ENCODE peak calls at places on chromosome 18, in five cellular contexts. One of them, this sample, is unnamed.
A peak's percentile ranks its signal among the peaks of the same experiment; 100 is the strongest.

GRCh38 chr18:58456625-58457024 is 172.3 kb downstream of the ALPK2 start:
- DNase-seq in MCF 10A: no peak
- DNase-seq in activated T-cell treated with anti-CD3 and anti-CD28 coated beads, Interleukin-2, amount 50 U/mL, for 72 hours: no peak
- DNase-seq in ACHN: no peak
- DNase-seq in stimulated activated CD4-positive, alpha-beta T cell treated with anti-CD3 and anti-CD28 coated beads, Interleukin-1b, Interleukin-23, amount 100 ng/mL, for 1 hour: no peak
- DNase-seq in this sample: no peak

GRCh38 chr18:3262234-3263171 is 570 bp downstream of the MYL12B start:
- DNase-seq in MCF 10A: no peak
- DNase-seq in activated T-cell treated with anti-CD3 and anti-CD28 coated beads, Interleukin-2, amount 50 U/mL, for 72 hours: peak; percentile 46
- DNase-seq in ACHN: peak; percentile 50
- DNase-seq in stimulated activated CD4-positive, alpha-beta T cell treated with anti-CD3 and anti-CD28 coated beads, Interleukin-1b, Interleukin-23, amount 100 ng/mL, for 1 hour: no peak
- DNase-seq in this sample: peak; percentile 45

GRCh38 chr18:3434685-3435084 is 15.3 kb upstream of the TGIF1 start:
- DNase-seq in MCF 10A: no peak
- DNase-seq in activated T-cell treated with anti-CD3 and anti-CD28 coated beads, Interleukin-2, amount 50 U/mL, for 72 hours: no peak
- DNase-seq in ACHN: no peak
- DNase-seq in stimulated activated CD4-positive, alpha-beta T cell treated with anti-CD3 and anti-CD28 coated beads, Interleukin-1b, Interleukin-23, amount 100 ng/mL, for 1 hour: no peak
- DNase-seq in this sample: no peak

GRCh38 chr18:27778441-27778840 is 398.5 kb downstream of the CDH2 start:
- DNase-seq in MCF 10A: peak; percentile 8
- DNase-seq in activated T-cell treated with anti-CD3 and anti-CD28 coated beads, Interleukin-2, amount 50 U/mL, for 72 hours: no peak
- DNase-seq in ACHN: peak; percentile 22
- DNase-seq in stimulated activated CD4-positive, alpha-beta T cell treated with anti-CD3 and anti-CD28 coated beads, Interleukin-1b, Interleukin-23, amount 100 ng/mL, for 1 hour: no peak
- DNase-seq in this sample: peak; percentile 4

GRCh38 chr18:79608535-79608934 is 71.1 kb upstream of the CTDP1 start:
- DNase-seq in MCF 10A: no peak
- DNase-seq in activated T-cell treated with anti-CD3 and anti-CD28 coated beads, Interleukin-2, amount 50 U/mL, for 72 hours: no peak
- DNase-seq in ACHN: no peak
- DNase-seq in stimulated activated CD4-positive, alpha-beta T cell treated with anti-CD3 and anti-CD28 coated beads, Interleukin-1b, Interleukin-23, amount 100 ng/mL, for 1 hour: no peak
- DNase-seq in this sample: no peak

GRCh38 chr18:9364242-9364641 is 29.7 kb downstream of the TWSG1 start:
- DNase-seq in MCF 10A: peak; percentile 30
- DNase-seq in activated T-cell treated with anti-CD3 and anti-CD28 coated beads, Interleukin-2, amount 50 U/mL, for 72 hours: no peak
- DNase-seq in ACHN: no peak
- DNase-seq in stimulated activated CD4-positive, alpha-beta T cell treated with anti-CD3 and anti-CD28 coated beads, Interleukin-1b, Interleukin-23, amount 100 ng/mL, for 1 hour: no peak
- DNase-seq in this sample: peak; percentile 58

GRCh38 chr18:47618758-47619157 is 311.7 kb downstream of the SMAD2 start:
- DNase-seq in MCF 10A: no peak
- DNase-seq in activated T-cell treated with anti-CD3 and anti-CD28 coated beads, Interleukin-2, amount 50 U/mL, for 72 hours: no peak
- DNase-seq in ACHN: no peak
- DNase-seq in stimulated activated CD4-positive, alpha-beta T cell treated with anti-CD3 and anti-CD28 coated beads, Interleukin-1b, Interleukin-23, amount 100 ng/mL, for 1 hour: no peak
- DNase-seq in this sample: no peak

GRCh38 chr18:38611036-38611964 is 1045.7 kb upstream of the CELF4 start:
- DNase-seq in MCF 10A: no peak
- DNase-seq in activated T-cell treated with anti-CD3 and anti-CD28 coated beads, Interleukin-2, amount 50 U/mL, for 72 hours: peak; percentile 4
- DNase-seq in ACHN: no peak
- DNase-seq in stimulated activated CD4-positive, alpha-beta T cell treated with anti-CD3 and anti-CD28 coated beads, Interleukin-1b, Interleukin-23, amount 100 ng/mL, for 1 hour: no peak
- DNase-seq in this sample: no peak

GRCh38 chr18:63867368-63867767 is 20.1 kb upstream of the SERPINB2 start:
- DNase-seq in MCF 10A: peak; percentile 22
- DNase-seq in activated T-cell treated with anti-CD3 and anti-CD28 coated beads, Interleukin-2, amount 50 U/mL, for 72 hours: no peak
- DNase-seq in ACHN: no peak
- DNase-seq in stimulated activated CD4-positive, alpha-beta T cell treated with anti-CD3 and anti-CD28 coated beads, Interleukin-1b, Interleukin-23, amount 100 ng/mL, for 1 hour: no peak
- DNase-seq in this sample: peak; percentile 63

GRCh38 chr18:79001001-79001400 is 21.4 kb downstream of the SALL3 start:
- DNase-seq in MCF 10A: no peak
- DNase-seq in activated T-cell treated with anti-CD3 and anti-CD28 coated beads, Interleukin-2, amount 50 U/mL, for 72 hours: no peak
- DNase-seq in ACHN: no peak
- DNase-seq in stimulated activated CD4-positive, alpha-beta T cell treated with anti-CD3 and anti-CD28 coated beads, Interleukin-1b, Interleukin-23, amount 100 ng/mL, for 1 hour: no peak
- DNase-seq in this sample: no peak

GRCh38 chr18:961644-962355 is 57.1 kb downstream of the ADCYAP1 start:
- DNase-seq in MCF 10A: peak; percentile 43
- DNase-seq in activated T-cell treated with anti-CD3 and anti-CD28 coated beads, Interleukin-2, amount 50 U/mL, for 72 hours: peak; percentile 46
- DNase-seq in ACHN: peak; percentile 22
- DNase-seq in stimulated activated CD4-positive, alpha-beta T cell treated with anti-CD3 and anti-CD28 coated beads, Interleukin-1b, Interleukin-23, amount 100 ng/mL, for 1 hour: peak; percentile 19
- DNase-seq in this sample: no peak

GRCh38 chr18:12076424-12077140 is 17.1 kb upstream of the ANKRD62 start:
- DNase-seq in MCF 10A: no peak
- DNase-seq in activated T-cell treated with anti-CD3 and anti-CD28 coated beads, Interleukin-2, amount 50 U/mL, for 72 hours: no peak
- DNase-seq in ACHN: no peak
- DNase-seq in stimulated activated CD4-positive, alpha-beta T cell treated with anti-CD3 and anti-CD28 coated beads, Interleukin-1b, Interleukin-23, amount 100 ng/mL, for 1 hour: no peak
- DNase-seq in this sample: peak; percentile 52

GRCh38 chr18:31801078-31801477 is 40.4 kb upstream of the SLC25A52 start:
- DNase-seq in MCF 10A: no peak
- DNase-seq in activated T-cell treated with anti-CD3 and anti-CD28 coated beads, Interleukin-2, amount 50 U/mL, for 72 hours: no peak
- DNase-seq in ACHN: no peak
- DNase-seq in stimulated activated CD4-positive, alpha-beta T cell treated with anti-CD3 and anti-CD28 coated beads, Interleukin-1b, Interleukin-23, amount 100 ng/mL, for 1 hour: no peak
- DNase-seq in this sample: no peak

GRCh38 chr18:66872277-66872676 is 268.4 kb upstream of the CDH19 start:
- DNase-seq in MCF 10A: peak; percentile 24
- DNase-seq in activated T-cell treated with anti-CD3 and anti-CD28 coated beads, Interleukin-2, amount 50 U/mL, for 72 hours: no peak
- DNase-seq in ACHN: peak; percentile 19
- DNase-seq in stimulated activated CD4-positive, alpha-beta T cell treated with anti-CD3 and anti-CD28 coated beads, Interleukin-1b, Interleukin-23, amount 100 ng/mL, for 1 hour: no peak
- DNase-seq in this sample: peak; percentile 4

This sample was measured in mammary epithelial cell.